ENCODE peak calls at places on chromosomes 5 and 9, in five cellular contexts. One of them, this sample, is unnamed.
A peak's percentile ranks its signal among the peaks of the same experiment; 100 is the strongest.

GRCh38 chr9:26656003-26656940 is 236.3 kb downstream of the CAAP1 start:
- DNase-seq in T-helper 2 cell: no peak
- DNase-seq in NCI-H1105 treated with DMSO at 0.1 percent for 48 hours: no peak
- DNase-seq in dermis blood vessel endothelial cell: peak; percentile 14
- DNase-seq in activated gamma-delta T cell: no peak
- DNase-seq in this sample: no peak

GRCh38 chr9:126326228-126327015 is at the start of gene MVB12B:
- DNase-seq in activated gamma-delta T cell: peak; percentile 56
- DNase-seq in dermis blood vessel endothelial cell: peak; percentile 49
- DNase-seq in T-helper 2 cell: peak; percentile 56
- DNase-seq in NCI-H1105 treated with DMSO at 0.1 percent for 48 hours: peak; percentile 17
- DNase-seq in this sample: peak; percentile 31

GRCh38 chr9:134039386-134040175 is 14.3 kb downstream of the BRD3OS start:
- DNase-seq in activated gamma-delta T cell: no peak
- DNase-seq in dermis blood vessel endothelial cell: no peak
- DNase-seq in NCI-H1105 treated with DMSO at 0.1 percent for 48 hours: no peak
- DNase-seq in T-helper 2 cell: no peak
- DNase-seq in this sample: peak; percentile 60

GRCh38 chr9:27421567-27421966 is 102.5 kb upstream of the IFNK start:
- DNase-seq in NCI-H1105 treated with DMSO at 0.1 percent for 48 hours: no peak
- DNase-seq in activated gamma-delta T cell: no peak
- DNase-seq in dermis blood vessel endothelial cell: no peak
- DNase-seq in T-helper 2 cell: no peak
- DNase-seq in this sample: no peak

GRCh38 chr5:158727771-158728311 is 371.9 kb downstream of the EBF1 start:
- DNase-seq in dermis blood vessel endothelial cell: peak; percentile 63
- DNase-seq in activated gamma-delta T cell: no peak
- DNase-seq in NCI-H1105 treated with DMSO at 0.1 percent for 48 hours: no peak
- DNase-seq in T-helper 2 cell: no peak
- DNase-seq in this sample: peak; percentile 3

GRCh38 chr9:81092057-81092456 is 597.3 kb downstream of the TLE1 start:
- DNase-seq in T-helper 2 cell: no peak
- DNase-seq in dermis blood vessel endothelial cell: no peak
- DNase-seq in NCI-H1105 treated with DMSO at 0.1 percent for 48 hours: no peak
- DNase-seq in activated gamma-delta T cell: no peak
- DNase-seq in this sample: no peak

GRCh38 chr9:37293664-37294524 is 128.6 kb upstream of the GRHPR start:
- DNase-seq in dermis blood vessel endothelial cell: peak; percentile 76
- DNase-seq in activated gamma-delta T cell: no peak
- DNase-seq in NCI-H1105 treated with DMSO at 0.1 percent for 48 hours: peak; percentile 49
- DNase-seq in T-helper 2 cell: no peak
- DNase-seq in this sample: no peak

GRCh38 chr5:1429066-1429465 is 16.2 kb downstream of the SLC6A3 start:
- DNase-seq in dermis blood vessel endothelial cell: no peak
- DNase-seq in activated gamma-delta T cell: no peak
- DNase-seq in T-helper 2 cell: no peak
- DNase-seq in NCI-H1105 treated with DMSO at 0.1 percent for 48 hours: no peak
- DNase-seq in this sample: no peak

GRCh38 chr9:15763371-15763770 is 210.5 kb downstream of the CCDC171 start:
- DNase-seq in dermis blood vessel endothelial cell: no peak
- DNase-seq in T-helper 2 cell: no peak
- DNase-seq in NCI-H1105 treated with DMSO at 0.1 percent for 48 hours: no peak
- DNase-seq in activated gamma-delta T cell: no peak
- DNase-seq in this sample: no peak

GRCh38 chr5:31861601-31862000 is 222.7 kb downstream of the PDZD2 start:
- DNase-seq in NCI-H1105 treated with DMSO at 0.1 percent for 48 hours: no peak
- DNase-seq in activated gamma-delta T cell: no peak
- DNase-seq in dermis blood vessel endothelial cell: peak; percentile 48
- DNase-seq in T-helper 2 cell: no peak
- DNase-seq in this sample: no peak

GRCh38 chr5:98631311-98632054 is 142.0 kb upstream of the RGMB start:
- DNase-seq in dermis blood vessel endothelial cell: no peak
- DNase-seq in NCI-H1105 treated with DMSO at 0.1 percent for 48 hours: no peak
- DNase-seq in activated gamma-delta T cell: no peak
- DNase-seq in T-helper 2 cell: no peak
- DNase-seq in this sample: no peak

GRCh38 chr5:71932131-71932635 is 175.1 kb upstream of the MAP1B start:
- DNase-seq in dermis blood vessel endothelial cell: peak; percentile 50
- DNase-seq in NCI-H1105 treated with DMSO at 0.1 percent for 48 hours: peak; percentile 37
- DNase-seq in activated gamma-delta T cell: no peak
- DNase-seq in T-helper 2 cell: no peak
- DNase-seq in this sample: no peak

GRCh38 chr5:26034813-26035212 is 1003.6 kb downstream of the CDH9 start:
- DNase-seq in dermis blood vessel endothelial cell: no peak
- DNase-seq in NCI-H1105 treated with DMSO at 0.1 percent for 48 hours: no peak
- DNase-seq in T-helper 2 cell: no peak
- DNase-seq in activated gamma-delta T cell: no peak
- DNase-seq in this sample: no peak

GRCh38 chr9:98330831-98331230 is 75.4 kb upstream of the TBC1D2 start:
- DNase-seq in activated gamma-delta T cell: no peak
- DNase-seq in dermis blood vessel endothelial cell: peak; percentile 44
- DNase-seq in NCI-H1105 treated with DMSO at 0.1 percent for 48 hours: no peak
- DNase-seq in T-helper 2 cell: no peak
- DNase-seq in this sample: no peak

GRCh38 chr9:8858250-8859161 is 1058.9 kb upstream of the DMAC1 start:
- DNase-seq in dermis blood vessel endothelial cell: peak; percentile 9
- DNase-seq in activated gamma-delta T cell: no peak
- DNase-seq in T-helper 2 cell: no peak
- DNase-seq in NCI-H1105 treated with DMSO at 0.1 percent for 48 hours: no peak
- DNase-seq in this sample: peak; percentile 50

GRCh38 chr9:93278164-93278563 is 94.2 kb downstream of the WNK2 start:
- DNase-seq in dermis blood vessel endothelial cell: no peak
- DNase-seq in activated gamma-delta T cell: no peak
- DNase-seq in T-helper 2 cell: no peak
- DNase-seq in NCI-H1105 treated with DMSO at 0.1 percent for 48 hours: no peak
- DNase-seq in this sample: no peak

GRCh38 chr5:143554918-143555477 is 151.5 kb upstream of the NR3C1 start:
- DNase-seq in NCI-H1105 treated with DMSO at 0.1 percent for 48 hours: no peak
- DNase-seq in dermis blood vessel endothelial cell: no peak
- DNase-seq in activated gamma-delta T cell: no peak
- DNase-seq in T-helper 2 cell: no peak
- DNase-seq in this sample: no peak

GRCh38 chr5:138603521-138603920 is 28.3 kb upstream of the HSPA9 start:
- DNase-seq in activated gamma-delta T cell: no peak
- DNase-seq in NCI-H1105 treated with DMSO at 0.1 percent for 48 hours: no peak
- DNase-seq in T-helper 2 cell: no peak
- DNase-seq in dermis blood vessel endothelial cell: peak; percentile 7
- DNase-seq in this sample: no peak

GRCh38 chr5:133861161-133861737 is 107.2 kb downstream of the C5orf15 start:
- DNase-seq in activated gamma-delta T cell: no peak
- DNase-seq in NCI-H1105 treated with DMSO at 0.1 percent for 48 hours: no peak
- DNase-seq in T-helper 2 cell: no peak
- DNase-seq in dermis blood vessel endothelial cell: no peak
- DNase-seq in this sample: no peak

GRCh38 chr9:117434568-117434967 is 19.7 kb upstream of the ASTN2 start:
- DNase-seq in NCI-H1105 treated with DMSO at 0.1 percent for 48 hours: no peak
- DNase-seq in activated gamma-delta T cell: no peak
- DNase-seq in dermis blood vessel endothelial cell: no peak
- DNase-seq in T-helper 2 cell: no peak
- DNase-seq in this sample: no peak

GRCh38 chr5:146699129-146699528 is 179.4 kb downstream of the PPP2R2B start:
- DNase-seq in T-helper 2 cell: no peak
- DNase-seq in activated gamma-delta T cell: no peak
- DNase-seq in dermis blood vessel endothelial cell: no peak
- DNase-seq in NCI-H1105 treated with DMSO at 0.1 percent for 48 hours: no peak
- DNase-seq in this sample: no peak

GRCh38 chr5:68708156-68708841 is 385.5 kb upstream of the SLC30A5 start:
- DNase-seq in dermis blood vessel endothelial cell: no peak
- DNase-seq in activated gamma-delta T cell: no peak
- DNase-seq in T-helper 2 cell: no peak
- DNase-seq in NCI-H1105 treated with DMSO at 0.1 percent for 48 hours: no peak
- DNase-seq in this sample: no peak

GRCh38 chr9:84862308-84862707 is 192.8 kb downstream of the NTRK2 start:
- DNase-seq in activated gamma-delta T cell: no peak
- DNase-seq in dermis blood vessel endothelial cell: no peak
- DNase-seq in NCI-H1105 treated with DMSO at 0.1 percent for 48 hours: no peak
- DNase-seq in T-helper 2 cell: no peak
- DNase-seq in this sample: no peak

GRCh38 chr9:94971378-94972131 is 245.1 kb downstream of the AOPEP start:
- DNase-seq in activated gamma-delta T cell: no peak
- DNase-seq in NCI-H1105 treated with DMSO at 0.1 percent for 48 hours: no peak
- DNase-seq in dermis blood vessel endothelial cell: no peak
- DNase-seq in T-helper 2 cell: no peak
- DNase-seq in this sample: no peak

GRCh38 chr5:126104951-126105350 is 318.3 kb upstream of the GRAMD2B start:
- DNase-seq in NCI-H1105 treated with DMSO at 0.1 percent for 48 hours: no peak
- DNase-seq in activated gamma-delta T cell: no peak
- DNase-seq in T-helper 2 cell: no peak
- DNase-seq in dermis blood vessel endothelial cell: no peak
- DNase-seq in this sample: no peak

GRCh38 chr5:72472666-72473422 is 34.4 kb downstream of the ZNF366 start:
- DNase-seq in T-helper 2 cell: no peak
- DNase-seq in activated gamma-delta T cell: no peak
- DNase-seq in NCI-H1105 treated with DMSO at 0.1 percent for 48 hours: no peak
- DNase-seq in dermis blood vessel endothelial cell: no peak
- DNase-seq in this sample: no peak

GRCh38 chr5:89255845-89256463 is 373.0 kb upstream of the MEF2C start:
- DNase-seq in T-helper 2 cell: no peak
- DNase-seq in dermis blood vessel endothelial cell: peak; percentile 41
- DNase-seq in NCI-H1105 treated with DMSO at 0.1 percent for 48 hours: no peak
- DNase-seq in activated gamma-delta T cell: no peak
- DNase-seq in this sample: no peak

This sample was measured in upper lobe of left lung.